ENCODE peak calls at places on chromosomes 2 and 18, in ten cellular contexts. Z is psoas muscle, I is K562, S is breast epithelium, P is IMR-90, D is ovary, T is thoracic aorta, F is fibroblast of lung, Q is heart right ventricle, K is tibial artery. N is an unnamed sample. For H3K4me1, the result is how much of the 10 kb centered on the place peaks cover.

GRCh38 chr18:57023483-57023882 is 123.4 kb upstream of the BOD1L2 start:
- DNase-seq in S (no peak), T (no peak), Z (no peak), D (no peak), F (peak), I (no peak), Q (no peak), K (no peak), P (no peak), N (no peak)

GRCh38 chr2:189635353-189635752 is 25.9 kb upstream of the ASNSD1 start:
- DNase-seq in Q (no peak), T (no peak), S (no peak), P (no peak), D (no peak), I (no peak), Z (no peak), F (no peak), K (no peak), N (no peak)

GRCh38 chr2:159133795-159134194 is 152.7 kb downstream of the WDSUB1 start:
- DNase-seq in I (no peak), F (no peak), Q (no peak), T (no peak), P (peak), S (no peak), D (no peak), K (no peak), Z (no peak), N (no peak)

GRCh38 chr2:128489580-128490273 is 171.1 kb upstream of the HS6ST1 start:
- DNase-seq in Q (no peak), S (no peak), T (no peak), F (peak), P (no peak), Z (no peak), I (no peak), D (no peak), K (peak), N (no peak)

GRCh38 chr2:64601027-64601767 is 52.5 kb downstream of the SERTAD2 start:
- DNase-seq in S (no peak), T (no peak), P (no peak), Z (no peak), F (no peak), I (no peak), D (no peak), Q (no peak), K (no peak), N (no peak)

GRCh38 chr2:95578529-95578928 is 13.3 kb upstream of the TRIM43 start:
- DNase-seq in T (no peak), P (no peak), Q (no peak), K (no peak), Z (no peak), F (no peak), I (no peak), S (no peak), D (no peak), N (no peak)

GRCh38 chr2:64875368-64875767 is 113.8 kb upstream of the SLC1A4 start:
- DNase-seq in S (no peak), P (no peak), I (no peak), D (no peak), Q (no peak), Z (no peak), T (no peak), K (no peak), F (no peak), N (no peak)

GRCh38 chr2:50613161-50613560 is 418.8 kb downstream of the NRXN1 start:
- DNase-seq in S (no peak), Q (no peak), F (peak), Z (no peak), I (no peak), P (peak), T (no peak), D (no peak), K (no peak), N (no peak)

GRCh38 chr2:120735750-120736170 is at the start of gene GLI2:
- DNase-seq in T (no peak), Q (peak), D (peak), F (peak), I (peak), S (no peak), Z (peak), P (peak), K (peak), N (no peak)

GRCh38 chr2:54308186-54308585 is 52.2 kb upstream of the TSPYL6 start:
- DNase-seq in D (no peak), Q (no peak), P (no peak), T (no peak), K (no peak), S (no peak), I (no peak), Z (no peak), F (peak), N (no peak)

GRCh38 chr2:6945087-6945813 is 28.0 kb downstream of the RNF144A start:
- DNase-seq in F (no peak), S (no peak), Q (no peak), T (no peak), I (no peak), P (no peak), Z (no peak), D (no peak), K (no peak), N (no peak)

GRCh38 chr18:44195394-44196140 is 485.1 kb upstream of the SETBP1 start:
- DNase-seq in D (no peak), P (no peak), Z (no peak), K (no peak), T (no peak), S (no peak), Q (no peak), F (no peak), I (no peak), N (no peak)

GRCh38 chr2:144403940-144404339 is 116.0 kb downstream of the ZEB2 start:
- DNase-seq in T (no peak), K (no peak), I (no peak), Q (peak), Z (peak), P (no peak), D (no peak), F (no peak), S (no peak), N (no peak)

GRCh38 chr2:31227711-31228125 is 6.2 kb upstream of the EHD3 start:
- DNase-seq in K (no peak), Q (no peak), D (no peak), I (no peak), P (peak), F (no peak), T (no peak), S (no peak), Z (no peak), N (no peak)

GRCh38 chr2:127029652-127030051 is 77.3 kb downstream of the BIN1 start:
- DNase-seq in T (no peak), D (no peak), S (no peak), I (no peak), Q (no peak), F (no peak), P (no peak), K (no peak), Z (no peak), N (no peak)

GRCh38 chr18:30121397-30121796 is 921.1 kb downstream of the DSC3 start:
- DNase-seq in Q (no peak), I (no peak), S (no peak), T (no peak), P (no peak), D (no peak), F (no peak), Z (no peak), K (no peak), N (no peak)

GRCh38 chr2:149418065-149418464 is 87.7 kb downstream of the LYPD6 start:
- DNase-seq in K (no peak), F (no peak), D (no peak), Z (no peak), T (no peak), I (no peak), S (no peak), Q (no peak), P (no peak), N (no peak)

GRCh38 chr2:85584354-85584856 is at the start of gene VAMP5:
- DNase-seq in T (no peak), Z (peak), P (no peak), F (peak), S (no peak), I (no peak), D (peak), K (no peak), Q (no peak), N (no peak)

GRCh38 chr2:50720695-50721314 is 311.1 kb downstream of the NRXN1 start:
- DNase-seq in Q (no peak), F (peak), I (no peak), K (no peak), Z (no peak), P (peak), D (no peak), T (no peak), S (no peak), N (no peak)

GRCh38 chr2:12728221-12728777 is 11.6 kb downstream of the TRIB2 start:
- DNase-seq in T (no peak), Q (no peak), D (no peak), Z (no peak), K (no peak), P (no peak), I (no peak), S (no peak), F (no peak), N (no peak)

GRCh38 chr2:53913721-53914120 is 54.0 kb upstream of the GPR75 start:
- DNase-seq in S (no peak), I (no peak), P (peak), Q (no peak), T (no peak), D (no peak), K (no peak), F (peak), Z (no peak), N (no peak)

GRCh38 chr2:219155054-219155644 is 5.5 kb downstream of the NHEJ1 start:
- DNase-seq in D (no peak), I (peak), S (no peak), Z (no peak), F (peak), Q (peak), T (no peak), K (no peak), P (peak), N (no peak)

GRCh38 chr2:177602611-177603164 is 210.1 kb downstream of the AGPS start:
- DNase-seq in T (no peak), I (no peak), F (no peak), S (no peak), Z (no peak), D (no peak), Q (no peak), K (no peak), P (no peak), N (no peak)

GRCh38 chr2:65710779-65711295 is 278.4 kb upstream of the SPRED2 start:
- DNase-seq in P (peak), I (peak), F (peak), Q (no peak), K (no peak), Z (no peak), D (no peak), T (no peak), S (no peak), N (no peak)

GRCh38 chr2:42234056-42234455 is 64.9 kb downstream of the EML4 start:
- DNase-seq in Q (no peak), S (no peak), P (peak), Z (no peak), K (no peak), D (no peak), I (no peak), F (peak), T (no peak), N (no peak)

GRCh38 chr2:234091883-234092282 is 41.4 kb downstream of the SPP2 start:
- DNase-seq in S (no peak), I (no peak), T (no peak), K (no peak), P (no peak), Q (no peak), Z (no peak), D (no peak), F (peak), N (no peak)

GRCh38 chr2:206211657-206212255 is 52.1 kb downstream of the EEF1B2 start:
- DNase-seq in Q (no peak), P (peak), D (no peak), Z (no peak), K (no peak), S (no peak), I (no peak), T (no peak), F (peak), N (no peak)

GRCh38 chr18:32439802-32440201 is 30.9 kb downstream of the GAREM1 start:
- DNase-seq in Q (no peak), K (no peak), Z (no peak), I (no peak), D (no peak), S (no peak), F (no peak), T (no peak), P (no peak), N (no peak)

GRCh38 chr2:135586148-135586547 is 54.9 kb downstream of the R3HDM1 start:
- DNase-seq in T (no peak), Q (no peak), P (peak), I (no peak), K (no peak), Z (no peak), S (no peak), D (no peak), F (no peak), N (no peak)

GRCh38 chr2:18378020-18378653 is 182.3 kb downstream of the RDH14 start:
- DNase-seq in D (no peak), K (no peak), S (no peak), T (no peak), Q (peak), Z (no peak), P (peak), F (peak), I (peak), N (no peak)

GRCh38 chr2:241751776-241752175 is 17.3 kb downstream of the D2HGDH start:
- DNase-seq in D (no peak), K (no peak), Q (no peak), Z (no peak), S (no peak), I (no peak), F (no peak), P (no peak), T (no peak), N (no peak)

GRCh38 chr2:1269812-1270211 is 143.5 kb upstream of the TPO start:
- DNase-seq in I (no peak), P (no peak), Z (no peak), Q (no peak), K (no peak), T (no peak), S (no peak), F (no peak), D (no peak), N (no peak)

GRCh38 chr2:161576421-161576820 is 47.8 kb upstream of the SLC4A10 start:
- DNase-seq in D (no peak), I (peak), F (no peak), Q (no peak), P (no peak), T (no peak), K (no peak), Z (no peak), S (no peak), N (no peak)
- TF ChIP-seq CTCF in D (no peak), I (peak), F (peak), Q (no peak), P (peak), T (no peak), K (no peak), Z (no peak), S (no peak), N (no peak)

DNA sequence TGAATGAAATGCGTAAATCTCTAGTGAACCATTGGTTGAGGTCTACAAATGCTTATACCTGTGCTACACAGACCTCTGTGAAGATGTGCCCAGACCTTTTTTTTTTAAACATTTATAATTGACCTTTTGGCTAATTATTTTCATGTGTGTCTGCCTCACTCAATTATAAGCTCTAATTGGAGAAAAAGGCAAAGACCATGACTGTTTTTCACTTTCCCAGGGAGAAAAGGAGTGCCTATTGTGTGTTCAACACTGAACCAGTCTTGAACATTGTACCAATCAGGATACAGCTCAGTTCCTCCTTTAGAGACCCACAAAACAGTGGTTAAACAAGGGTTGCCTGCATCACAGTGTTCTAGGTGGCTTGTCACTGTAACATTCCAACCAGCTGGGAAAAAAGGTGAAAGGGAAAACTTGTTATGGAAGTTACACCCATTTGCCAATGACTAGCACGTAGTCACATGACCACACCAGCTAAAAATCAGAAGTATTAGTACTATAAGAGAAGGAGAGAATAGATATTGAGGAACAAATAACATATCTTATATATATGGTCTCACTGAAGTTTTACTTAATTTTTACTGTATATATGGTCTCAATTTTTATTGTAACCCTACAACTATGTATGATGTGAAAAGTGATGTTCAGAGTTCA is 13.4 kb downstream of the TANK start:
- DNase-seq in Z (no peak), Q (no peak), D (no peak), F (no peak), T (no peak), S (no peak), I (no peak), K (no peak), P (no peak), N (no peak)
- H3K4me1 ChIP-seq in Z (under half), Q (under half), D (under half), F (under half), T (under half), S (under half), I (under half), K (under half), P (under half), N (under half)

DNA sequence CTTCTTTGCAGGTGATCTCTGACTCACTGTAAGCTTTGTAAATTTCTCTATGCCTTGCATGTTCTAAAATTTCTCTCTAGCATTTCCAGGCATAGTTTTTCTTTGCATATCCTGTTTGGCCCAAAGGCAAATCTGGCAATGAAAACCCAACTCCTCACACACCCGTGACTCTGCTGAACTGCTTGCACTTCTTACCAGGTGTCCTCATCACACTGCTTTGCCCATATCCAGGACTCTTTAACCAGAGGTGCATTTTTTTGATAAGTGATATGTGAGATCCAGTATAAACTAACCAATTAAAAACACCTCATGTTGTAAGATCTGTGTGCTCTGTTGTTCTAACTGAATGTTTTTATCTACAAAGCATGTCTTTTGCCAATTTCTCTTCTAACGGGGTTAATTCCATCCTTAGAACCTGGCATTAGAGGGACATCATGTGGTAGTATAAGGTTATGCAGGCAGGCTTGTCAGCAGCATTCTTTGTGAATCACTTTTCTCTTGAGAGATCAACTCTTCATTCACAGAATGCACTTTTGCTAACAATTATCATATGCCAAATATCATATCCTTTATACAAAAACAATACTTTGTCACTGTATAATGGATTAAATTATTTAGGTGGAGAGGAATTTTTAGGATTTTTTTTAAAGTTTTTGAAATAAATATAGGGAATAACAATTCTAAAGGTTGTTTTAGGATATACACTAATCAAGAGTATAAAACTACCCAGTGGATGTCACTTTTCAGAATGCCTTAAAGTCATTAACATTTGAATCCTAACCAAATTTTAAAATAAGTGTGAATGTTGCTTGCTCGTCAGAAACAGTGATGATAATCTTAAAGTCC is 20.8 kb upstream of the TMX3 start:
- DNase-seq in Q (no peak), K (no peak), F (peak), Z (no peak), D (no peak), T (no peak), I (peak), S (no peak), P (peak), N (no peak)
- TF ChIP-seq CTCF in Q (peak), K (peak), F (peak), Z (peak), D (peak), T (peak), I (peak), S (peak), P (peak), N (peak)

GRCh38 chr2:163652741-163653140 is 83.1 kb downstream of the FIGN start:
- DNase-seq in Q (no peak), I (no peak), P (no peak), Z (no peak), S (no peak), F (no peak), T (no peak), D (no peak), K (no peak), N (no peak)
- H3K4me1 ChIP-seq in Q (under half), I (under half), P (under half), Z (under half), S (under half), F (under half), T (under half), D (under half), K (under half), N (under half)